ENCODE peak calls at places on chromosomes 12 and 14, in nine cellular contexts. O is NCI-H2029; Y is nephron progenitor cell; G is fibroblast of mammary gland; A is NCI-H2081; S is activated gamma-delta T cell treated with anti-CD3 and anti-CD28 coated beads, Interleukin-2, amount 50 U/mL, for 16 hours; V is HTR-8/SVneo; B is right cardiac atrium; Z is NCI-H69. C is an unnamed sample.

GRCh38 chr14:76653875-76654572 is 107.2 kb upstream of the VASH1 start:
- DNase-seq in O (peak), B (no peak), Y (no peak), G (no peak), V (no peak), S (no peak), Z (peak), A (no peak), C (no peak)

GRCh38 chr14:104445832-104446381 is 133.7 kb upstream of the C14orf180 start:
- DNase-seq in Y (no peak), S (no peak), O (no peak), G (no peak), V (no peak), B (no peak), A (no peak), Z (peak), C (no peak)

GRCh38 chr12:132066345-132066685 is 77.8 kb downstream of the DDX51 start:
- DNase-seq in O (no peak), S (no peak), G (no peak), Z (no peak), A (no peak), V (no peak), B (no peak), Y (no peak), C (no peak)

GRCh38 chr14:37384870-37385596 is 187.3 kb downstream of the MIPOL1 start:
- DNase-seq in V (no peak), Z (peak), Y (no peak), B (no peak), S (no peak), O (peak), A (peak), G (no peak), C (no peak)

GRCh38 chr12:88889326-88890110 is 309.2 kb upstream of the KITLG start:
- DNase-seq in Y (no peak), G (peak), O (no peak), V (no peak), Z (no peak), S (no peak), B (no peak), A (no peak), C (no peak)

GRCh38 chr14:95445676-95446075 is 70.8 kb downstream of the SYNE3 start:
- DNase-seq in G (no peak), B (no peak), O (no peak), Y (no peak), S (no peak), V (no peak), Z (peak), A (peak), C (no peak)

GRCh38 chr14:28770574-28770973 is 4.0 kb downstream of the FOXG1 start:
- DNase-seq in Z (no peak), Y (no peak), O (no peak), V (no peak), G (no peak), B (no peak), A (no peak), S (no peak), C (no peak)

GRCh38 chr14:63470877-63471565 is 72.2 kb downstream of the PPP2R5E start:
- DNase-seq in V (peak), Z (peak), O (no peak), G (peak), B (no peak), Y (no peak), S (no peak), A (no peak), C (peak)

GRCh38 chr12:57852195-57852594 is 5.7 kb upstream of the CTDSP2 start:
- DNase-seq in O (no peak), B (peak), A (no peak), Y (no peak), V (no peak), G (no peak), S (no peak), Z (no peak), C (no peak)

GRCh38 chr12:64826234-64826633 is 1.8 kb downstream of the TBC1D30 start:
- DNase-seq in Z (peak), B (peak), O (peak), A (peak), Y (peak), S (no peak), V (no peak), G (peak), C (no peak)